ENCODE peak calls at places on chromosomes 6 and 20, in seven cellular contexts. H, W, U, F, A, T and L are unnamed samples.
A peak's percentile ranks its signal among the peaks of the same experiment; 100 is the strongest.

GRCh38 chr6:42251911-42252637 is 34.4 kb upstream of the MRPS10 start:
- DNase-seq in H (peak; percentile 78), W (no peak), U (no peak), F (peak; percentile 78), A (no peak), T (peak; percentile 56), L (peak; percentile 86)

GRCh38 chr6:17385660-17386059 is 7.7 kb upstream of the CAP2 start:
- DNase-seq in H (no peak), W (no peak), U (no peak), F (no peak), A (peak; percentile 20), T (no peak), L (no peak)

GRCh38 chr6:111788779-111789276 is 84.4 kb downstream of the FYN start:
- DNase-seq in H (no peak), W (no peak), U (no peak), F (no peak), A (no peak), T (no peak), L (no peak)

GRCh38 chr6:15312500-15312899 is 66.6 kb downstream of the JARID2 start:
- DNase-seq in H (no peak), W (no peak), U (no peak), F (no peak), A (no peak), T (no peak), L (no peak)

GRCh38 chr6:89436226-89436625 is 3.3 kb downstream of the ANKRD6 start:
- DNase-seq in H (no peak), W (no peak), U (no peak), F (no peak), A (no peak), T (no peak), L (no peak)

GRCh38 chr6:28789553-28790083 is 134.2 kb downstream of the TRIM27 start:
- DNase-seq in H (no peak), W (no peak), U (no peak), F (peak; percentile 12), A (no peak), T (no peak), L (no peak)

GRCh38 chr6:5314191-5314865 is 53.0 kb downstream of the FARS2 start:
- DNase-seq in H (no peak), W (no peak), U (no peak), F (no peak), A (no peak), T (no peak), L (no peak)

GRCh38 chr6:4935486-4935885 is 68.4 kb downstream of the RPP40 start:
- DNase-seq in H (no peak), W (no peak), U (no peak), F (no peak), A (no peak), T (no peak), L (no peak)

GRCh38 chr6:22442826-22443225 is 126.5 kb upstream of the HDGFL1 start:
- DNase-seq in H (no peak), W (no peak), U (no peak), F (no peak), A (no peak), T (no peak), L (no peak)

GRCh38 chr6:18515767-18516166 is 128.6 kb downstream of the RNF144B start:
- DNase-seq in H (no peak), W (no peak), U (no peak), F (no peak), A (no peak), T (no peak), L (no peak)

GRCh38 chr6:71855406-71855805 is 30.9 kb upstream of the RIMS1 start:
- DNase-seq in H (no peak), W (no peak), U (no peak), F (no peak), A (no peak), T (no peak), L (no peak)

GRCh38 chr6:113894712-113895674 is 37.8 kb downstream of the MARCKS start:
- DNase-seq in H (no peak), W (no peak), U (no peak), F (no peak), A (no peak), T (no peak), L (no peak)

GRCh38 chr6:32940656-32941411 is at the start of gene HLA-DMB:
- DNase-seq in H (peak; percentile 37), W (no peak), U (peak; percentile 87), F (peak; percentile 64), A (peak; percentile 70), T (peak; percentile 67), L (peak; percentile 62)

GRCh38 chr6:43219119-43219518 is 10.2 kb downstream of the DNPH1 start:
- DNase-seq in H (no peak), W (no peak), U (no peak), F (no peak), A (no peak), T (no peak), L (no peak)

GRCh38 chr6:92026878-92027277 is 1392.5 kb downstream of the EPHA7 start:
- DNase-seq in H (no peak), W (no peak), U (no peak), F (no peak), A (no peak), T (no peak), L (no peak)

GRCh38 chr6:144659735-144660246 is 374.7 kb downstream of the UTRN start:
- DNase-seq in H (no peak), W (no peak), U (no peak), F (no peak), A (no peak), T (no peak), L (no peak)

GRCh38 chr20:8127553-8128255 is 4.4 kb upstream of the PLCB1 start:
- DNase-seq in H (no peak), W (no peak), U (no peak), F (no peak), A (no peak), T (no peak), L (no peak)

GRCh38 chr6:110543106-110543505 is 66.7 kb upstream of the SLC22A16 start:
- DNase-seq in H (no peak), W (no peak), U (no peak), F (peak; percentile 26), A (no peak), T (peak; percentile 58), L (no peak)

GRCh38 chr6:26232306-26232949 is 132.6 kb upstream of the BTN3A2 start:
- DNase-seq in H (no peak), W (no peak), U (no peak), F (no peak), A (no peak), T (no peak), L (no peak)

GRCh38 chr6:26234421-26235239 is 130.4 kb upstream of the BTN3A2 start:
- DNase-seq in H (peak; percentile 42), W (no peak), U (peak; percentile 80), F (no peak), A (peak; percentile 23), T (peak; percentile 66), L (no peak)

GRCh38 chr6:26235240-26235730 is 129.7 kb upstream of the BTN3A2 start:
- DNase-seq in H (no peak), W (no peak), U (no peak), F (no peak), A (no peak), T (no peak), L (no peak)

GRCh38 chr6:26232950-26233607 is 131.9 kb upstream of the BTN3A2 start:
- DNase-seq in H (no peak), W (no peak), U (no peak), F (no peak), A (no peak), T (no peak), L (no peak)

GRCh38 chr6:26233608-26234420 is 131.2 kb upstream of the BTN3A2 start:
- DNase-seq in H (peak; percentile 42), W (no peak), U (no peak), F (peak; percentile 39), A (no peak), T (peak; percentile 58), L (no peak)
- TF ChIP-seq POLR2A in H (no peak), W (no peak), U (peak; percentile 58), F (no peak), A (peak; percentile 6), T (no peak), L (no peak)

GRCh38 chr20:38126146-38126912 is 38.7 kb downstream of the TGM2 start:
- DNase-seq in H (no peak), W (peak; percentile 72), U (no peak), F (no peak), A (no peak), T (peak; percentile 33), L (peak; percentile 78)

GRCh38 chr20:38129248-38129865 is 35.7 kb downstream of the TGM2 start:
- DNase-seq in H (no peak), W (no peak), U (no peak), F (no peak), A (no peak), T (no peak), L (peak; percentile 32)

GRCh38 chr20:38127011-38127621 is 38.0 kb downstream of the TGM2 start:
- DNase-seq in H (peak; percentile 55), W (peak; percentile 44), U (peak; percentile 52), F (no peak), A (peak; percentile 56), T (peak; percentile 43), L (peak; percentile 40)

GRCh38 chr20:38128691-38129090 is 36.4 kb downstream of the TGM2 start:
- DNase-seq in H (no peak), W (no peak), U (no peak), F (no peak), A (no peak), T (no peak), L (peak; percentile 38)

GRCh38 chr20:38127920-38128528 is 37.0 kb downstream of the TGM2 start:
- DNase-seq in H (no peak), W (peak; percentile 13), U (no peak), F (no peak), A (no peak), T (no peak), L (no peak)
- TF ChIP-seq POLR2A in H (no peak), W (no peak), U (no peak), F (no peak), A (no peak), T (no peak), L (peak; percentile 30)

GRCh38 chr6:24520929-24521546 is 26.3 kb downstream of the ALDH5A1 start:
- DNase-seq in H (peak; percentile 44), W (no peak), U (peak; percentile 63), F (peak; percentile 65), A (peak; percentile 30), T (peak; percentile 56), L (peak; percentile 74)
- TF ChIP-seq POLR2A in H (no peak), W (no peak), U (no peak), F (no peak), A (no peak), T (no peak), L (no peak)

GRCh38 chr20:63461364-63461763 is 11.1 kb downstream of the KCNQ2 start:
- DNase-seq in H (no peak), W (no peak), U (no peak), F (peak; percentile 24), A (no peak), T (no peak), L (no peak)

GRCh38 chr20:63456429-63457284 is 15.8 kb downstream of the KCNQ2 start:
- DNase-seq in H (peak; percentile 82), W (no peak), U (no peak), F (peak; percentile 45), A (no peak), T (no peak), L (no peak)

GRCh38 chr20:63458170-63459069 is 14.0 kb downstream of the KCNQ2 start:
- DNase-seq in H (no peak), W (no peak), U (no peak), F (no peak), A (no peak), T (no peak), L (no peak)

GRCh38 chr20:63457737-63458136 is 14.7 kb downstream of the KCNQ2 start:
- DNase-seq in H (peak; percentile 75), W (no peak), U (peak; percentile 58), F (peak; percentile 50), A (no peak), T (peak; percentile 31), L (no peak)

GRCh38 chr20:63459070-63459380 is 13.4 kb downstream of the KCNQ2 start:
- DNase-seq in H (no peak), W (no peak), U (no peak), F (no peak), A (no peak), T (no peak), L (no peak)
- TF ChIP-seq POLR2A in H (no peak), W (no peak), U (no peak), F (no peak), A (no peak), T (no peak), L (no peak)